ENCODE peak calls at places on chromosome 19, in ten cellular contexts. R is OCI-LY7, P is AG04450, Y is GM23248, D is IMR-90, K is upper lobe of left lung, H is esophagus squamous epithelium, T is PC-3, B is cardiac muscle cell, A is endothelial cell of umbilical vein. V is an unnamed sample.

GRCh38 chr19:57016076-57016475 is 103.7 kb upstream of the USP29 start:
- DNase-seq in D (no peak), H (no peak), Y (no peak), A (no peak), B (no peak), R (no peak), K (no peak), P (no peak), T (no peak), V (no peak)

GRCh38 chr19:54388001-54388802 is 23.5 kb upstream of the LAIR1 start:
- DNase-seq in R (peak), P (no peak), K (peak), T (no peak), Y (peak), A (peak), D (no peak), H (no peak), B (no peak), V (no peak)

GRCh38 chr19:10286803-10287737 is at the start of gene ICAM4:
- DNase-seq in D (peak), B (peak), R (peak), P (no peak), T (no peak), K (peak), A (peak), H (no peak), Y (peak), V (no peak)

GRCh38 chr19:45547965-45548609 is 36.5 kb downstream of the OPA3 start:
- DNase-seq in P (no peak), H (no peak), Y (peak), A (no peak), D (peak), T (peak), K (peak), B (peak), R (no peak), V (no peak)

GRCh38 chr19:47111081-47111589 is 2.4 kb downstream of the ZC3H4 start:
- DNase-seq in P (no peak), D (no peak), R (peak), K (peak), A (peak), T (no peak), B (no peak), H (no peak), Y (peak), V (no peak)

GRCh38 chr19:16136185-16137067 is 7.1 kb upstream of the HSH2D start:
- DNase-seq in K (no peak), H (no peak), T (no peak), D (no peak), B (no peak), P (no peak), A (no peak), R (no peak), Y (no peak), V (no peak)

GRCh38 chr19:11382898-11383705 is 1.0 kb downstream of the EPOR start:
- DNase-seq in Y (peak), B (peak), H (no peak), P (no peak), D (no peak), A (peak), R (peak), T (peak), K (peak), V (no peak)

GRCh38 chr19:13742756-13743155 is 21.6 kb upstream of the MRI1 start:
- DNase-seq in D (peak), T (peak), Y (peak), R (no peak), H (no peak), P (no peak), K (no peak), B (no peak), A (no peak), V (no peak)

GRCh38 chr19:41882568-41883462 is at the start of gene ARHGEF1:
- DNase-seq in H (no peak), A (peak), D (no peak), K (peak), B (peak), R (peak), Y (peak), P (no peak), T (peak), V (no peak)

GRCh38 chr19:17292301-17293074 is 10.7 kb downstream of the ABHD8 start:
- DNase-seq in Y (peak), B (peak), H (no peak), P (peak), K (peak), A (peak), T (peak), R (peak), D (peak), V (peak)

GRCh38 chr19:10612515-10613119 is 12.7 kb upstream of the SLC44A2 start:
- DNase-seq in R (no peak), Y (peak), H (no peak), K (peak), T (no peak), A (no peak), P (no peak), D (no peak), B (no peak), V (no peak)

GRCh38 chr19:53868091-53868891 is 608 bp downstream of the MYADM start:
- DNase-seq in B (peak), D (peak), K (peak), R (no peak), Y (peak), P (no peak), A (peak), T (peak), H (no peak), V (peak)

GRCh38 chr19:15200575-15201364 is at the start of gene NOTCH3:
- DNase-seq in D (no peak), R (no peak), A (no peak), P (no peak), H (no peak), B (no peak), T (peak), Y (peak), K (no peak), V (no peak)

GRCh38 chr19:37989855-37990254 is 82.8 kb downstream of the SIPA1L3 start:
- DNase-seq in B (peak), K (peak), H (no peak), Y (no peak), D (no peak), T (peak), P (no peak), A (no peak), R (no peak), V (no peak)

GRCh38 chr19:54106716-54107115 is 4.1 kb downstream of the NDUFA3 start:
- DNase-seq in A (no peak), P (no peak), R (no peak), H (no peak), Y (no peak), K (no peak), T (no peak), D (no peak), B (no peak), V (no peak)

GRCh38 chr19:57165846-57166245 is 1.4 kb downstream of the DUXA start:
- DNase-seq in B (no peak), H (no peak), D (no peak), A (no peak), T (peak), R (no peak), P (no peak), K (no peak), Y (peak), V (no peak)

GRCh38 chr19:42068756-42069571 is 1.0 kb downstream of the GRIK5 start:
- DNase-seq in T (no peak), Y (no peak), H (no peak), B (no peak), R (no peak), P (no peak), D (no peak), K (no peak), A (no peak), V (no peak)

GRCh38 chr19:21092107-21092506 is 10.1 kb downstream of the ZNF714 start:
- DNase-seq in A (no peak), K (no peak), R (no peak), H (no peak), P (no peak), T (no peak), B (peak), Y (peak), D (peak), V (no peak)

GRCh38 chr19:45446295-45446694 is 21.5 kb upstream of the FOSB start:
- DNase-seq in P (no peak), T (peak), H (no peak), R (peak), K (no peak), B (peak), D (peak), A (peak), Y (peak), V (no peak)

GRCh38 chr19:54430306-54431254 is 15.3 kb downstream of the TTYH1 start:
- DNase-seq in R (peak), B (peak), Y (peak), H (no peak), T (peak), D (no peak), K (no peak), P (no peak), A (peak), V (peak)

GRCh38 chr19:21748088-21748487 is 19.3 kb downstream of the ZNF100 start:
- DNase-seq in A (no peak), T (no peak), D (no peak), H (no peak), P (no peak), R (no peak), Y (no peak), B (no peak), K (no peak), V (no peak)

GRCh38 chr19:42409477-42409876 is 17.7 kb downstream of the LIPE start:
- DNase-seq in R (no peak), D (no peak), P (no peak), B (no peak), Y (no peak), H (no peak), K (no peak), A (no peak), T (no peak), V (no peak)

GRCh38 chr19:10037367-10037766 is 24.1 kb downstream of the RDH8 start:
- DNase-seq in D (no peak), Y (no peak), R (no peak), B (no peak), T (no peak), P (no peak), H (no peak), A (no peak), K (no peak), V (no peak)

GRCh38 chr19:289651-290538 is 1.3 kb downstream of the PLPP2 start:
- DNase-seq in T (no peak), K (peak), P (no peak), R (no peak), D (peak), Y (peak), A (peak), H (no peak), B (peak), V (peak)

GRCh38 chr19:18208098-18208951 is 4.5 kb upstream of the RAB3A start:
- DNase-seq in K (peak), B (peak), A (peak), Y (peak), T (peak), D (peak), H (no peak), R (peak), P (peak), V (peak)

GRCh38 chr19:41894350-41894749 is 11.4 kb downstream of the ARHGEF1 start:
- DNase-seq in D (no peak), R (no peak), T (no peak), H (no peak), B (no peak), K (no peak), Y (no peak), P (no peak), A (no peak), V (no peak)

GRCh38 chr19:58237324-58237723 is 8.6 kb downstream of the ZNF544 start:
- DNase-seq in H (no peak), A (no peak), R (no peak), K (no peak), P (no peak), T (no peak), B (no peak), D (no peak), Y (no peak), V (no peak)

GRCh38 chr19:43290568-43291359 is 21.4 kb upstream of the PSG9 start:
- DNase-seq in P (no peak), D (no peak), A (no peak), K (no peak), B (peak), Y (no peak), R (peak), H (no peak), T (no peak), V (no peak)

GRCh38 chr19:51339313-51339686 is 2.6 kb downstream of the VSIG10L start:
- DNase-seq in R (no peak), B (no peak), Y (no peak), P (no peak), K (no peak), A (no peak), T (no peak), H (no peak), D (no peak), V (no peak)

GRCh38 chr19:33040994-33041827 is 23.5 kb downstream of the RHPN2 start:
- DNase-seq in A (no peak), R (no peak), B (peak), Y (peak), T (peak), D (no peak), P (no peak), H (no peak), K (no peak), V (no peak)

GRCh38 chr19:32020538-32020937 is 324.9 kb upstream of the ZNF507 start:
- DNase-seq in B (no peak), T (no peak), A (no peak), D (no peak), K (no peak), H (no peak), Y (no peak), P (no peak), R (no peak), V (no peak)

GRCh38 chr19:19057317-19057716 is 6.5 kb upstream of the SLC25A42 start:
- DNase-seq in B (no peak), H (no peak), Y (no peak), R (no peak), A (no peak), P (no peak), D (no peak), T (no peak), K (no peak), V (no peak)

GRCh38 chr19:17346109-17346671 is 8.8 kb downstream of the GTPBP3 start:
- DNase-seq in R (peak), B (peak), P (no peak), K (peak), D (peak), T (peak), Y (peak), H (no peak), A (peak), V (peak)

GRCh38 chr19:48632692-48633147 is 4.5 kb downstream of the DBP start:
- DNase-seq in D (peak), A (no peak), R (no peak), B (no peak), H (no peak), K (peak), T (no peak), Y (peak), P (no peak), V (no peak)
- H3K27ac ChIP-seq in D (peak), A (no peak), R (peak), B (no peak), H (peak), K (peak), T (no peak), Y (peak), P (peak), V (no peak)

GRCh38 chr19:2210987-2211740 is 25.0 kb downstream of the PLEKHJ1 start:
- DNase-seq in A (no peak), T (no peak), H (no peak), D (no peak), R (no peak), B (no peak), K (no peak), Y (no peak), P (no peak), V (no peak)

GRCh38 chr19:2215281-2215751 is 20.8 kb downstream of the PLEKHJ1 start:
- DNase-seq in B (no peak), R (no peak), T (no peak), H (no peak), K (no peak), D (no peak), A (no peak), Y (no peak), P (no peak), V (no peak)

GRCh38 chr19:2212861-2213711 is 23.0 kb downstream of the PLEKHJ1 start:
- DNase-seq in Y (no peak), R (no peak), T (no peak), B (no peak), A (no peak), H (no peak), P (no peak), K (peak), D (no peak), V (no peak)

GRCh38 chr19:2214253-2214652 is 21.9 kb downstream of the PLEKHJ1 start:
- DNase-seq in R (no peak), H (no peak), A (no peak), K (no peak), D (no peak), T (no peak), B (no peak), Y (no peak), P (no peak), V (no peak)

DNA sequence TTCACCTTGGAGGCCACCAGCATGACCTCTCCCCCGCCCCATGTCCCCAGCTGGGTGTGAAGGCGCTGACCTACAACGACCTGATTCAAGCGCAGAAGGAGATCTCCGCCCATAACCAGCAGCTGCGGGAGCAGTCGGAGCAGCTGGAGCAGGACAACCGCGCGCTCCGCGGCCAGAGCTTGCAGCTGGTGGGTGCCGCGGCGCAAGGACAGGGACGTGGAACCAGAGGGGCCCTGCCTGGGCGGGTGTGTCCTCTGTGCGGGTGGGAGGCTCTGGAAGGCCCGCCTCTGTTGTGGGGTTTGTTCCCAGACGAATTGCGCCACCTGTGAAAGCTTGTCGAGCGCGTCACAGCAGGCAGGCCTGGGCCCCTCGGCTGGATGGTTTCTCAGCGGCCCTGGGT is 22.3 kb downstream of the PLEKHJ1 start:
- DNase-seq in K (no peak), D (no peak), A (no peak), P (no peak), Y (no peak), R (no peak), T (no peak), B (no peak), H (no peak), V (no peak)
- H3K27ac ChIP-seq in K (peak), D (no peak), A (no peak), P (no peak), Y (no peak), R (no peak), T (no peak), B (no peak), H (peak), V (no peak)

DNA sequence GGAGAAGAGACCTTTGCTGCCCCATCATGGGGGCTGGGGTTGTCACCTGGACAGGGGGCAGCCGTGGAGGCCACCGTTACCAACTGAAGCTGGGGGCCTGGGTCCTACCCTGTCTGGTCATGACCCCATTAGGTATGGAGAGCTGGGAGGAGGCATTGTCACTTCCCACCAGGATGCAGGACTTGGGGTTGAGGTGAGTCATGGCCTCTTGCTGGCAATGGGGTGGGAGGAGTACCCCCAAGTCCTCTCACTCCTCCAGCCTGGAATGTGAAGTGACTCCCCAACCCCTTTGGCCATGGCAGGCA is 9.0 kb downstream of the EGLN2 start:
- DNase-seq in H (no peak), Y (no peak), T (no peak), B (no peak), K (no peak), P (no peak), A (no peak), R (no peak), D (no peak), V (no peak)
- H3K27ac ChIP-seq in H (peak), Y (no peak), T (no peak), B (no peak), K (peak), P (no peak), A (no peak), R (no peak), D (no peak), V (no peak)

DNA sequence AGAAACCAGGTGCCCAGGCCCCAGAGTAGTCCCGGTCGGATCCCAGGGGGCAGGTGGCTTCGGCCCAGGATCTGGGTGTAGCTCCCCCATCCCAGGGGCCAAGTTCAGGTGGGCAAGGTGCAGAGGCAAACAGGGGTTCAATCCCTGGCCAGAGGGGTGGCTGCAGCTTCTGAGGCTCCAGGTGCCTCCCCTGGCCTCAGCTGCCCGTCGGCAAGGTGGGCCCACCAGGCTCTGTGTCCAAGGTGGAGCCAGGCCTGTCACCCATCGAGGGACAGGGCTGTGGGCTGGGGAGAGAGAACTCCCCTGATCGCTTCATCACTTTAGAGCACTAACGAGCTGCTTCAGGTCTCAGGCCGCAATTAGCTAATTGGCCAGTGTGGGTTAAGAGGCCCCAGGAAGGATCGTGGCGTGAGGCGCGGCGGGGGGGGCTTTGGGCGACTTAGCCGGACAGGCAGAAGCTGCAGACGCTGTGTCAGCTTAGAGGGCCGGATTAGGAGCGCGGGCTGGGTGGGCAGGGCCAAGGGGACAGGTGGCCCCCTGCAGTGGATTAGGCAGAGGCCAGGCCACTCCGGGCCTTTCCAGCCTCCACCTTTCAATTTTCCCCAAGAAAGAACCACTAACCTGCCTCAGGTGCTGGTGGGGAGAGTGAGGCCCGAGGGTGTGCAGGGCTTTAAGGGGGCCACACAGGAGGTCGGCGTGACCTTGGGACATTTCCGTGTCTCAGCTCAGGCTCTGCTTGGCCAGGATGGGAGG is 2.8 kb upstream of the RAX2 start:
- DNase-seq in B (no peak), D (no peak), K (no peak), H (no peak), P (no peak), R (no peak), Y (no peak), T (no peak), A (no peak), V (no peak)
- H3K27ac ChIP-seq in B (no peak), D (no peak), K (no peak), H (no peak), P (no peak), R (no peak), Y (no peak), T (no peak), A (no peak), V (no peak)

DNA sequence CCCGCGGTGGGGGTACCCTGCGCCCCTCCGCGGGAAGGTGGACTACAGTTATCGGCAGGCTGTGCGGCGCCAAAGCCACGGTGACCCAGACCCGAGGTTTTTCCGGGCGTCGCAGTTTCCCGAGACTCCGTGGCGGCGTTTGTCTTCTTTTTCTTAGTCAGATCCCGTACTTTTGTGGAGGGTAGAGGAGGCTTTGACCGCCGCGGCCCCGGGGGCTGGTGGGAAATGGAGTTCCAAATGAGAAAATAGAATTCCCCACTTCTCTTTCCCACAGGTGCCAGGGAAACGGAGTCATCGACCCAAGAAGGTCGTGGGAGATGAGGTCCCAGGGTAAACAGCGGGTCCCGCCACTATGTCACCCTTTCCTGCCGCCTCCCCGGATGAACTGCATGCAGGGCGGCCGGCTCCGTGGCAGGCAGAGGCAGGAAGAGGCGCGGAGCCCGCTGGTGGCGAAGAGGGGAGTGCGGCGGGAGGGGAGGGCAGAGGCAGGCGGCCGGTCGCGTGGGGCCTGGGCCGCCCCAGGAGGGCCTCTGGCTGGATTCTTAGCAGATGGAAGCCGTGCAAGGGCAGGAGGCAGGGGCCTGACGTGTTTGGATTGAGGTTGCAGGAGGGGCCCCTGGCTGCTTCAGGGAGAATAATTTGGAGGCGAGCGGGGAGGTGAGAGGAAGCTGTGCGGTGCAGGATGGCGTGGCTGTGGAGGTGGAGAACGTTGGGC is 11.5 kb downstream of the CYTH2 start:
- DNase-seq in A (peak), R (no peak), H (no peak), B (peak), P (no peak), D (no peak), T (no peak), Y (peak), K (no peak), V (peak)
- H3K27ac ChIP-seq in A (peak), R (no peak), H (peak), B (peak), P (peak), D (no peak), T (no peak), Y (peak), K (peak), V (peak)